ENCODE peak calls at places on chromosomes 2 and 18, in nine cellular contexts. One of them, this sample, is unnamed.

GRCh38 chr2:54438271-54438670 is 17.9 kb upstream of the SPTBN1 start:
- DNase-seq in AG04450: no peak
- DNase-seq in transverse colon: no peak
- DNase-seq in mammary epithelial cell: no peak
- DNase-seq in H7: no peak
- DNase-seq in adipocyte: no peak
- DNase-seq in left lung: no peak
- DNase-seq in OCI-LY7: no peak
- DNase-seq in suprapubic skin: no peak
- DNase-seq in this sample: no peak

GRCh38 chr18:43887491-43887890 is 610.2 kb upstream of the SYT4 start:
- DNase-seq in AG04450: no peak
- DNase-seq in transverse colon: no peak
- DNase-seq in mammary epithelial cell: no peak
- DNase-seq in H7: no peak
- DNase-seq in adipocyte: no peak
- DNase-seq in left lung: no peak
- DNase-seq in OCI-LY7: no peak
- DNase-seq in suprapubic skin: no peak
- DNase-seq in this sample: no peak

GRCh38 chr2:23394700-23395099 is 9.7 kb downstream of the KLHL29 start:
- DNase-seq in AG04450: no peak
- DNase-seq in transverse colon: no peak
- DNase-seq in mammary epithelial cell: no peak
- DNase-seq in H7: no peak
- DNase-seq in adipocyte: no peak
- DNase-seq in left lung: no peak
- DNase-seq in OCI-LY7: no peak
- DNase-seq in suprapubic skin: no peak
- DNase-seq in this sample: no peak

GRCh38 chr2:6986251-6986893 is 69.2 kb downstream of the RNF144A start:
- DNase-seq in AG04450: no peak
- DNase-seq in transverse colon: no peak
- DNase-seq in mammary epithelial cell: peak; percentile 70
- DNase-seq in H7: no peak
- DNase-seq in adipocyte: peak; percentile 10
- DNase-seq in left lung: no peak
- DNase-seq in OCI-LY7: no peak
- DNase-seq in suprapubic skin: no peak
- DNase-seq in this sample: no peak

GRCh38 chr2:238589591-238590460 is 163.1 kb downstream of the ASB1 start:
- DNase-seq in AG04450: no peak
- DNase-seq in transverse colon: no peak
- DNase-seq in mammary epithelial cell: no peak
- DNase-seq in H7: peak; percentile 30
- DNase-seq in adipocyte: no peak
- DNase-seq in left lung: no peak
- DNase-seq in OCI-LY7: no peak
- DNase-seq in suprapubic skin: no peak
- DNase-seq in this sample: no peak

GRCh38 chr2:88211809-88212154 is 41.6 kb downstream of the THNSL2 start:
- DNase-seq in AG04450: no peak
- DNase-seq in transverse colon: no peak
- DNase-seq in mammary epithelial cell: no peak
- DNase-seq in H7: no peak
- DNase-seq in adipocyte: no peak
- DNase-seq in left lung: no peak
- DNase-seq in OCI-LY7: no peak
- DNase-seq in suprapubic skin: no peak
- DNase-seq in this sample: no peak

GRCh38 chr2:71609958-71610357 is 156.6 kb downstream of the DYSF start:
- DNase-seq in AG04450: no peak
- DNase-seq in transverse colon: no peak
- DNase-seq in mammary epithelial cell: peak; percentile 10
- DNase-seq in H7: peak; percentile 18
- DNase-seq in adipocyte: peak; percentile 88
- DNase-seq in left lung: no peak
- DNase-seq in OCI-LY7: peak; percentile 34
- DNase-seq in suprapubic skin: no peak
- DNase-seq in this sample: no peak

GRCh38 chr2:239629936-239630617 is 229.3 kb upstream of the HDAC4 start:
- DNase-seq in AG04450: no peak
- DNase-seq in transverse colon: no peak
- DNase-seq in mammary epithelial cell: no peak
- DNase-seq in H7: no peak
- DNase-seq in adipocyte: peak; percentile 11
- DNase-seq in left lung: no peak
- DNase-seq in OCI-LY7: no peak
- DNase-seq in suprapubic skin: no peak
- DNase-seq in this sample: no peak

GRCh38 chr2:110784047-110784631 is 51.8 kb downstream of the ACOXL start:
- DNase-seq in AG04450: no peak
- DNase-seq in transverse colon: no peak
- DNase-seq in mammary epithelial cell: no peak
- DNase-seq in H7: no peak
- DNase-seq in adipocyte: no peak
- DNase-seq in left lung: no peak
- DNase-seq in OCI-LY7: no peak
- DNase-seq in suprapubic skin: no peak
- DNase-seq in this sample: no peak

GRCh38 chr18:30248061-30248460 is 794.5 kb downstream of the DSC3 start:
- DNase-seq in AG04450: no peak
- DNase-seq in transverse colon: no peak
- DNase-seq in mammary epithelial cell: no peak
- DNase-seq in H7: no peak
- DNase-seq in adipocyte: no peak
- DNase-seq in left lung: no peak
- DNase-seq in OCI-LY7: no peak
- DNase-seq in suprapubic skin: no peak
- DNase-seq in this sample: no peak

DNA sequence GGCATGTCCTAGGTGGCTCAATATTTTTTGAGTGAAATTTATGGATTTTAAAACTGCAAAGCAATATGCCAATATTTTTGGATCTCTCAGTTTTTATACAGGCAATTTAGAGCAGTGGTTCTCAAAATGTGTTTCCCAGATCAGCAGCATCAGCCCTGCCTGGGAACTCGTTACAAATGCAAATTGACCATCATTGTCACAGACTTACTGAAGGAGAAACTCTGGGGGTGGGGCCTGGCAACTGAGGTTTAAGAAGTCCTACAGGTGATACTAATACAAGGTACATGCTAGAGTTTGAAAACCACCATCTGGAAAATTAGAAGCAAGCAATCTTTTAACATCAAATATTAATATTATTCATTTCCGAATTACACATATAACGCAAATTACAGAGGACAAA is 215.6 kb upstream of the PID1 start:
- DNase-seq in AG04450: no peak
- DNase-seq in transverse colon: no peak
- DNase-seq in mammary epithelial cell: no peak
- DNase-seq in H7: peak; percentile 63
- DNase-seq in adipocyte: no peak
- DNase-seq in left lung: no peak
- DNase-seq in OCI-LY7: no peak
- DNase-seq in suprapubic skin: no peak
- DNase-seq in this sample: no peak
- H3K4me3 ChIP-seq in AG04450: no peak overlapping the region
- H3K4me3 ChIP-seq in transverse colon: no peak overlapping the region
- H3K4me3 ChIP-seq in mammary epithelial cell: no peak overlapping the region
- H3K4me3 ChIP-seq in H7: no peak overlapping the region
- H3K4me3 ChIP-seq in adipocyte: no peak overlapping the region
- H3K4me3 ChIP-seq in left lung: no peak overlapping the region
- H3K4me3 ChIP-seq in OCI-LY7: no peak overlapping the region
- H3K4me3 ChIP-seq in suprapubic skin: no peak overlapping the region
- H3K4me3 ChIP-seq in this sample: no peak overlapping the region

DNA sequence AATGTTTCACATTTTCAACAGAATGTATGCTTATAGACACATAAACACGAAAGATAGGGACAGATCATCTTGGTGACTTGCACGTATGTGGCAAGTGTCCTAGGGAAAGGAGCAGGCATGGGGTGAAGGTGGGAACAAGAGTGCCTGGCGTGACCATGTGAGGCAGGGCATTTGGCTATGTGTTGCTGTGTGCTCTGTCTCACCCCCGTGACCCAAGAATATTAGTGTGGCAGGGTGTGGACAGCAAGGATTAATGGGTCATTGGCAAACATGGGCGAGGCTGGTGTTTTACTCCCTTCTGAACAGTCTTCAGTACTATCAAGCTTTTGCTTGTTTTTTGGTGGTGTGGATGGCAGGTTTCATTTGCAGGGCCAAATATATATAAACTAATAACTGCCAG is 1.3 kb upstream of the VWA3B start:
- DNase-seq in AG04450: no peak
- DNase-seq in transverse colon: peak; percentile 61
- DNase-seq in mammary epithelial cell: no peak
- DNase-seq in H7: no peak
- DNase-seq in adipocyte: no peak
- DNase-seq in left lung: no peak
- DNase-seq in OCI-LY7: no peak
- DNase-seq in suprapubic skin: no peak
- DNase-seq in this sample: no peak
- H3K4me3 ChIP-seq in AG04450: no peak overlapping the region
- H3K4me3 ChIP-seq in transverse colon: no peak overlapping the region
- H3K4me3 ChIP-seq in mammary epithelial cell: no peak overlapping the region
- H3K4me3 ChIP-seq in H7: no peak overlapping the region
- H3K4me3 ChIP-seq in adipocyte: no peak overlapping the region
- H3K4me3 ChIP-seq in left lung: no peak overlapping the region
- H3K4me3 ChIP-seq in OCI-LY7: no peak overlapping the region
- H3K4me3 ChIP-seq in suprapubic skin: no peak overlapping the region
- H3K4me3 ChIP-seq in this sample: no peak overlapping the region

DNA sequence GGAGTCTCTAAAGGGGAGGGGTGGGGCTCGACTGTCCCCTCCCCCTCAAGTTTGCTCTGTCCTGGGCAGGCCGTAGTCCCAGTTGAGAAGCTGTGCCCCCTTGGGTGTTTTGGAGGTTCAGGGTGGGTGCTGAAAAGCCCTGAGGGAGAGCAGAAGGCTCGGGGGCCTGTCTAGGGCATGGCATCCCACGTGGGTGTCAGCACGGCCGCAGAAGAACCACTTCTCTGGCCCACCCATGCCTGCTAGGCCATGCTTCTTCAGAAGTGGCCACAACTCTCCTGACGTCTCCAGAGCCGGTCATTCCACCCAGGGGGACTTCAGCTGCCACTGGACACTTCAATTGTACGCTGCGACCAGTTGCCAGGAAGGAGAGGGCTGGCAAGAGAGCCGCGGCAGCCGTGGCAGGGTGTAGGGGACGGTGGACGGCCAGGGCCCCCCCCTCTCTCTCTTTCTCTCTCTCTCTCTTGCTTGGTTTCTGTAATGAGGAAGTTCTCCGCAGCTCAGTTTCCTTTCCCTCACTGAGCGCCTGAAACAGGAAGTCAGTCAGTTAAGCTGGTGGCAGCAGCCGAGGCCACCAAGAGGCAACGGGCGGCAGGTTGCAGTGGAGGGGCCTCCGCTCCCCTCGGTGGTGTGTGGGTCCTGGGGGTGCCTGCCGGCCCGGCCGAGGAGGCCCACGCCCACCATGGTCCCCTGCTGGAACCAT is at the start of gene INPP5D:
- DNase-seq in AG04450: no peak
- DNase-seq in transverse colon: peak; percentile 68
- DNase-seq in mammary epithelial cell: no peak
- DNase-seq in H7: no peak
- DNase-seq in adipocyte: no peak
- DNase-seq in left lung: peak; percentile 74
- DNase-seq in OCI-LY7: peak; percentile 94
- DNase-seq in suprapubic skin: peak; percentile 58
- DNase-seq in this sample: peak; percentile 78
- H3K4me3 ChIP-seq in AG04450: no peak within 1 kb of the TSS
- H3K4me3 ChIP-seq in transverse colon: peak within 1 kb of the TSS; percentile 37
- H3K4me3 ChIP-seq in mammary epithelial cell: no peak within 1 kb of the TSS
- H3K4me3 ChIP-seq in H7: no peak within 1 kb of the TSS
- H3K4me3 ChIP-seq in adipocyte: no peak within 1 kb of the TSS
- H3K4me3 ChIP-seq in left lung: peak within 1 kb of the TSS; percentile 55
- H3K4me3 ChIP-seq in OCI-LY7: peak within 1 kb of the TSS; percentile 81
- H3K4me3 ChIP-seq in suprapubic skin: peak within 1 kb of the TSS; percentile 43
- H3K4me3 ChIP-seq in this sample: peak within 1 kb of the TSS; percentile 88

GRCh38 chr2:241009191-241009590 is 10.8 kb downstream of the SNED1 start:
- DNase-seq in AG04450: no peak
- DNase-seq in transverse colon: no peak
- DNase-seq in mammary epithelial cell: no peak
- DNase-seq in H7: no peak
- DNase-seq in adipocyte: no peak
- DNase-seq in left lung: no peak
- DNase-seq in OCI-LY7: no peak
- DNase-seq in suprapubic skin: no peak
- DNase-seq in this sample: no peak

GRCh38 chr2:241011296-241011600 is 12.8 kb downstream of the SNED1 start:
- DNase-seq in AG04450: no peak
- DNase-seq in transverse colon: no peak
- DNase-seq in mammary epithelial cell: no peak
- DNase-seq in H7: peak; percentile 47
- DNase-seq in adipocyte: no peak
- DNase-seq in left lung: peak; percentile 27
- DNase-seq in OCI-LY7: no peak
- DNase-seq in suprapubic skin: no peak
- DNase-seq in this sample: no peak

GRCh38 chr2:241008711-241009121 is 10.3 kb downstream of the SNED1 start:
- DNase-seq in AG04450: no peak
- DNase-seq in transverse colon: no peak
- DNase-seq in mammary epithelial cell: no peak
- DNase-seq in H7: peak; percentile 50
- DNase-seq in adipocyte: no peak
- DNase-seq in left lung: no peak
- DNase-seq in OCI-LY7: no peak
- DNase-seq in suprapubic skin: no peak
- DNase-seq in this sample: no peak

GRCh38 chr2:241010531-241011295 is 12.3 kb downstream of the SNED1 start:
- DNase-seq in AG04450: no peak
- DNase-seq in transverse colon: no peak
- DNase-seq in mammary epithelial cell: no peak
- DNase-seq in H7: no peak
- DNase-seq in adipocyte: no peak
- DNase-seq in left lung: peak; percentile 34
- DNase-seq in OCI-LY7: no peak
- DNase-seq in suprapubic skin: no peak
- DNase-seq in this sample: no peak

DNA sequence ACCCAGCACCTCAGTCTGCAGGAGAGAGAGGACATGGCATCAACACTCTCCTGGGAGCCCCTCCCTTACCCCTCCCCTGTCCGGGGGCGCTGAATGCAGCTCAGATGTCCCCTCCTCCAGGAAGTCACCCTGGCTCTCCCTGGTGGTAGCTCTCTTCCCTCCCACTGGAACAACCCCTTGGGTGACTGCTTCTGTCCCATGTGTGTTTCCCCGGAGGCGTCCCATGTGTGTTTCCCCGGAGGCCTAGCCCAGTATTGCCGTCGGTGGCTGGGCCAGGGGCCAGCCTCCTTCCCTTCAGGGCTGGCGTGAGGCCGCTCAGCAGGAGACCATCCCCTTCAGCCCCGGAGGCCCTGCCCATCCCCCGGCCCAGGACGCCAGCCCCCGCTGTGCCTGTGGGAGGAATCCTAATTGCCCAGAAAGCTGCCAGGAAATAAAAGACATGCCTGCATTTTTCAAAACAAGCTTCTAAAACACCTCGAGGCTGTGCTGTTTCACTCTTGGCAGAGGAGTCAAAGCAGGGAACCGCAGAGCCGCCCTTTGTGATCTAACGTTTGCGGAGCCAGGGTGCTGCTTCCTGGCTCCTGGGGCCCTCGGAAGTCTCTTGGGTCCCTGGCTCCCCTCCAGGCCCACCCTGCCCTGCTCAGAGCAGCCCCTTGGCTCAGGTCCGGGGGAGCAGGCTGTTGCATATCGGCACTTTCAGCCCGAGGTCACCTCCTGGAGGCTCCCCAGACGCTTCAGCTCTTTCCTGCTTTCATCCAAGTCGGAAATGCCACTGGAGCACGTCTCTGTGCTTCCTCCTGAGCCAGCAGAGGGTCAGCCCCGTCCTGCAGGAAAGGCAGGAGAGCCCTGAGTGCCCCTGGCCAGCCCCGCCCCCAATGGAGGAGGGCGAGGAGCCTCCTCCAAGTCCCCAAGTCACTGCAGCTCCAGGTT is 11.4 kb downstream of the SNED1 start:
- DNase-seq in AG04450: peak; percentile 15
- DNase-seq in transverse colon: no peak
- DNase-seq in mammary epithelial cell: peak; percentile 35
- DNase-seq in H7: peak; percentile 94
- DNase-seq in adipocyte: peak; percentile 85
- DNase-seq in left lung: no peak
- DNase-seq in OCI-LY7: no peak
- DNase-seq in suprapubic skin: peak; percentile 71
- DNase-seq in this sample: peak; percentile 31
- H3K4me3 ChIP-seq in AG04450: peak overlapping the region; percentile 32
- H3K4me3 ChIP-seq in transverse colon: peak overlapping the region; percentile 29
- H3K4me3 ChIP-seq in mammary epithelial cell: peak overlapping the region; percentile 10
- H3K4me3 ChIP-seq in H7: peak overlapping the region; percentile 5
- H3K4me3 ChIP-seq in adipocyte: peak overlapping the region; percentile 70
- H3K4me3 ChIP-seq in left lung: peak overlapping the region; percentile 17
- H3K4me3 ChIP-seq in OCI-LY7: no peak overlapping the region
- H3K4me3 ChIP-seq in suprapubic skin: peak overlapping the region; percentile 23
- H3K4me3 ChIP-seq in this sample: peak overlapping the region; percentile 51

This sample was measured in naive thymus-derived CD4-positive, alpha-beta T cell.